ENCODE peak calls at places on chromosomes 13 and 19, in five cellular contexts. W, A, Y, C and G are unnamed samples.

GRCh38 chr13:42078113-42078769 is 29.8 kb downstream of the DGKH start:
- DNase-seq in Y (peak; percentile 23), W (no peak), A (peak; percentile 23), C (no peak), G (peak; percentile 43)

GRCh38 chr13:51221674-51222509 is at the start of gene FAM124A:
- DNase-seq in C (peak; percentile 67), A (peak; percentile 23), W (no peak), Y (no peak), G (peak; percentile 82)

GRCh38 chr13:51478418-51479198 is 25.8 kb upstream of the INTS6 start:
- DNase-seq in W (no peak), A (no peak), Y (peak; percentile 53), C (no peak), G (no peak)

GRCh38 chr19:18460313-18460712 is 22.4 kb upstream of the ISYNA1 start:
- DNase-seq in C (no peak), Y (no peak), A (no peak), W (no peak), G (no peak)

GRCh38 chr19:31963741-31964140 is 381.7 kb upstream of the ZNF507 start:
- DNase-seq in W (no peak), A (no peak), Y (no peak), C (no peak), G (no peak)

GRCh38 chr19:53102701-53103140 is 501 bp downstream of the ZNF160 start:
- DNase-seq in A (peak; percentile 29), Y (no peak), W (no peak), C (peak; percentile 53), G (peak; percentile 55)

GRCh38 chr19:46428278-46429141 is at the start of gene PNMA8C:
- DNase-seq in Y (no peak), C (peak; percentile 70), A (peak; percentile 31), W (no peak), G (peak; percentile 96)

GRCh38 chr19:18254546-18255500 is 19.4 kb downstream of the IQCN start:
- DNase-seq in C (no peak), W (no peak), Y (no peak), A (no peak), G (peak; percentile 71)

GRCh38 chr13:43058318-43058674 is 34.9 kb downstream of the DNAJC15 start:
- DNase-seq in Y (peak; percentile 46), W (no peak), C (no peak), A (peak; percentile 82), G (no peak)

GRCh38 chr19:56315076-56315828 is 613 bp upstream of the ZSCAN5A start:
- DNase-seq in A (peak; percentile 99), W (peak; percentile 96), C (peak; percentile 92), Y (peak; percentile 97), G (peak; percentile 98)

GRCh38 chr13:113843864-113844556 is 19.9 kb downstream of the GAS6 start:
- DNase-seq in C (no peak), W (no peak), A (no peak), Y (no peak), G (peak; percentile 45)

GRCh38 chr19:51660975-51661600 is 14.5 kb upstream of the SIGLEC14 start:
- DNase-seq in W (no peak), C (peak; percentile 81), Y (peak; percentile 54), A (peak; percentile 81), G (peak; percentile 95)

GRCh38 chr13:90926459-90926858 is 421.0 kb upstream of the MIR17HG start:
- DNase-seq in A (peak; percentile 60), Y (no peak), W (no peak), C (no peak), G (no peak)

GRCh38 chr19:43519436-43520088 is 7.4 kb downstream of the ETHE1 start:
- DNase-seq in C (peak; percentile 69), Y (peak; percentile 72), A (peak; percentile 92), W (peak; percentile 33), G (peak; percentile 96)

GRCh38 chr19:18436651-18437478 is 1.1 kb downstream of the ISYNA1 start:
- DNase-seq in C (peak; percentile 82), Y (peak; percentile 57), W (no peak), A (peak; percentile 91), G (peak; percentile 96)

GRCh38 chr19:6138066-6138465 is 2.6 kb downstream of the ACSBG2 start:
- DNase-seq in A (no peak), C (no peak), Y (no peak), W (no peak), G (no peak)

GRCh38 chr13:67574320-67575233 is 344.4 kb upstream of the PCDH9 start:
- DNase-seq in W (no peak), A (no peak), Y (no peak), C (no peak), G (no peak)

GRCh38 chr13:107866007-107866665 is 349.2 kb downstream of the LIG4 start:
- DNase-seq in C (peak; percentile 59), A (peak; percentile 5), W (no peak), Y (no peak), G (peak; percentile 63)

GRCh38 chr19:54335979-54336892 is 2.7 kb downstream of the LILRA4 start:
- DNase-seq in Y (no peak), A (no peak), C (no peak), W (no peak), G (no peak)

GRCh38 chr19:14073925-14074838 is 1.6 kb downstream of the MISP3 start:
- DNase-seq in C (peak; percentile 38), Y (no peak), W (no peak), A (no peak), G (no peak)

GRCh38 chr13:94548382-94549240 is 47.3 kb downstream of the TGDS start:
- DNase-seq in C (no peak), A (peak; percentile 67), Y (peak; percentile 49), W (peak; percentile 8), G (peak; percentile 80)

GRCh38 chr19:45290381-45290931 is 32.2 kb downstream of the CKM start:
- DNase-seq in C (no peak), Y (no peak), A (no peak), W (no peak), G (no peak)

GRCh38 chr13:52399708-52400107 is 6.3 kb downstream of the THSD1 start:
- DNase-seq in W (no peak), C (no peak), A (peak; percentile 46), Y (peak; percentile 12), G (peak; percentile 22)

GRCh38 chr19:10551698-10552301 is 8.1 kb downstream of the ATG4D start:
- DNase-seq in W (no peak), A (peak; percentile 72), C (no peak), Y (no peak), G (peak; percentile 69)

GRCh38 chr13:59178344-59178743 is 985.4 kb downstream of the DIAPH3 start:
- DNase-seq in C (no peak), Y (no peak), A (no peak), W (no peak), G (peak; percentile 44)

GRCh38 chr13:37531054-37531453 is 67.5 kb downstream of the POSTN start:
- DNase-seq in Y (no peak), W (no peak), C (no peak), A (no peak), G (no peak)

GRCh38 chr13:46288570-46289259 is 77.0 kb downstream of the LRRC63 start:
- DNase-seq in Y (peak; percentile 27), W (peak; percentile 19), A (peak; percentile 25), C (peak; percentile 39), G (peak; percentile 86)

GRCh38 chr19:40718774-40719391 is 2.0 kb downstream of the ITPKC start:
- DNase-seq in Y (peak; percentile 79), A (peak; percentile 68), W (peak; percentile 8), C (peak; percentile 62), G (peak; percentile 54)

GRCh38 chr13:51801631-51802099 is 2.3 kb downstream of the DHRS12 start:
- DNase-seq in A (peak; percentile 61), C (no peak), W (no peak), Y (no peak), G (no peak)

GRCh38 chr13:24851546-24851945 is 87.6 kb downstream of the RNF17 start:
- DNase-seq in C (no peak), Y (no peak), W (no peak), A (no peak), G (no peak)

DNA sequence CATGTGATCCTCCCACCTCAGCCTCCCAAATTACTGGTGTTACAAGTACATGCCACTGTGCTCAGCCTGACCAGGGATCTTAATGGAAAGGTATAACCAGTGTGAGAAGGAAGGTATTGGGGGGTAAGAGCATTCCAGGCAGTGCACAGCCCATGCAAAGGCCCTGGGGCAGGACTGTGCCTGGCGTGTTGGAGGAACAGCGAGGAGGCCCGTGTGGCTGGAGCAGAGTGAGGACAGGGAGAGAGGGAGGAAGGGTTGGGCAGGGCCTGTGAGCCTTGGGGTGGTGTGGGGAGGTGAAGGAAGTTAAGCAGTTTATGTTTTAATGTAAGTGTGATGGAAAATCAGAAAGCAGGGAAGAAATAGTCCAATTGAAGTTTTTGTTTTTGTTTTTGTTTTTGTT is 1.6 kb downstream of the TMIGD2 start:
- DNase-seq in W (no peak), A (no peak), C (no peak), Y (no peak), G (no peak)
- TF ChIP-seq JUNB in W (no peak), A (no peak), C (no peak), Y (no peak), G (no peak)

DNA sequence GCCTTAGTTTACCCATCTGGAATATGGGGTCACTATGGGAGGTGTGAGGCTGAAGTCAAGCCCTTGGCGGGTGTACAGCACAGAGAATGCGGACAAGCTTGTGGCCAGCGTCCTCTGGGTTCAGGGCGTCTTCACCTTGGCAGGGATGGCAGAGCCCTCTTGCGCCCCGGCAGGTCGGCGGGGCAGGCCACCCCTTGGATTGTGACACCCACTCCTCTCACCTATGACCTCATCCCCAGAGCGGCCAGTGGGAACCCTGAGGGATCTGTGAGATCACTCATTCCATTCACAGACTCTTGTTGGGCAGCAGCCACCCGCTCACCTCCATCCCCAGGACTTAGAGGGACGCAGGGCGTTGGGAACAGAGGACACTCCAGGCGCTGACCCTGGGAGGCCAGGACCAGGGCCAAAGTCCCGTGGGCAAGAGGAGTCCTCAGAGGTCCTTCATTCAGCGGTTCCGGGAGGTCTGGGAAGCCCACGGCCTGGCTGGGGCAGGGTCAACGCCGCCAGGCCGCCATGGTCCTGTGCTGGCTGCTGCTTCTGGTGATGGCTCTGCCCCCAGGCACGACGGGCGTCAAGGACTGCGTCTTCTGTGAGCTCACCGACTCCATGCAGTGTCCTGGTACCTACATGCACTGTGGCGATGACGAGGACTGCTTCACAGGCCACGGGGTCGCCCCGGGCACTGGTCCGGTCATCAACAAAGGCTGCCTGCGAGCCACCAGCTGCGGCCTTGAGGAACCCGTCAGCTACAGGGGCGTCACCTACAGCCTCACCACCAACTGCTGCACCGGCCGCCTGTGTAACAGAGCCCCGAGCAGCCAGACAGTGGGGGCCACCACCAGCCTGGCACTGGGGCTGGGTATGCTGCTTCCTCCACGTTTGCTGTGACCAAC is at the start of gene SPACA4:
- DNase-seq in A (no peak), C (no peak), Y (no peak), W (no peak), G (no peak)
- H3K27ac ChIP-seq in A (no peak within 1 kb of the TSS), C (no peak within 1 kb of the TSS), Y (no peak within 1 kb of the TSS), W (no peak within 1 kb of the TSS), G (no peak within 1 kb of the TSS)

GRCh38 chr19:48249502-48250014 is 6.2 kb downstream of the CARD8 start:
- DNase-seq in Y (no peak), W (peak; percentile 78), C (no peak), A (no peak), G (no peak)
- H3K4me1 ChIP-seq in Y (peaks cover 31% of the 10 kb centered on the region), W (peaks cover 25% of the 10 kb centered on the region), C (peaks cover 28% of the 10 kb centered on the region), A (peaks cover 4% of the 10 kb centered on the region), G (no peaks in the 10 kb centered on the region)

DNA sequence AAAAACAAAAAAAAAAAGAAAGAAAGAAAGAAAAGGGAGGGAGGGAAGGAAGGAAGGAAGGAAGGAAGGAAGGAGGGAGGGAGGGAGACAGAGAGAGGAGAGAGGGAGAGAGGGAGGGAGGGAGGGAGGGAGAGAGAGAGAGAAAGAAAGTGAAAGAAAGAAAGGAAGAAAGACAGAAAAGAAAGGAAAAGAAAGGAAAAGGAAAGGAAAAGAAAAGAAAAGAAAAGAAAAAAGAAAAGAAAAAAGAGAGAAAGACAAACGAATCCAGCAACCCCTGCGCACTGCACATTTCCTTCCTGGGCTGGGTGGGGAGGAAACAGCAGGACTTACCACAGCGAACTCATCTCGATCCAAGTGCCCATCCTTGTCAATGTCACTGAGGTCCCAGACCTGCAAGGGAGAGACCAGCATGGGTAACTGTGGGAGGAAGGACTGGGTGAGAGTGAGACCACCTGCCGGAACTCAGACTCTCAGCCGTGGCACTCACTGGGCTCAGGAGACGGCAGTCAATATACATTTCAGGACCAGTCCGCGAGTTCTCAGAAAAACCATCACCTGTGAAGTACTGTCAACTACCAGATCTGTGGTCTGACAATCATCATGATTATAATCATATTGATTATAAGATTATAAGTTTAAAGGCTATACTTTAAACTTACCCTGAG is 43.3 kb downstream of the EPS15L1 start:
- DNase-seq in C (no peak), Y (no peak), A (no peak), W (no peak), G (no peak)
- TF ChIP-seq JUNB in C (no peak), Y (no peak), A (no peak), W (no peak), G (no peak)